ENCODE peak calls at places on chromosomes 13 and 19, in five cellular contexts. One of them, this sample, is unnamed.

GRCh38 chr19:35595928-35596327 is 10.0 kb downstream of the PMIS2 start:
- DNase-seq in foreskin fibroblast: no peak
- DNase-seq in small intestine: no peak
- DNase-seq in AG10803: no peak
- DNase-seq in fibroblast of the aortic adventitia: no peak
- DNase-seq in this sample: no peak

GRCh38 chr13:45082964-45083363 is 37.3 kb upstream of the GTF2F2 start:
- DNase-seq in foreskin fibroblast: peak
- DNase-seq in small intestine: no peak
- DNase-seq in AG10803: peak
- DNase-seq in fibroblast of the aortic adventitia: peak
- DNase-seq in this sample: no peak

GRCh38 chr13:76570485-76570884 is 315.7 kb downstream of the KCTD12 start:
- DNase-seq in foreskin fibroblast: no peak
- DNase-seq in small intestine: no peak
- DNase-seq in AG10803: no peak
- DNase-seq in fibroblast of the aortic adventitia: no peak
- DNase-seq in this sample: no peak

GRCh38 chr19:5341448-5341820 is 822 bp upstream of the PTPRS start:
- DNase-seq in foreskin fibroblast: no peak
- DNase-seq in small intestine: no peak
- DNase-seq in AG10803: no peak
- DNase-seq in fibroblast of the aortic adventitia: no peak
- DNase-seq in this sample: no peak

GRCh38 chr19:29054886-29055675 is 157.9 kb downstream of the UQCRFS1 start:
- DNase-seq in foreskin fibroblast: no peak
- DNase-seq in small intestine: no peak
- DNase-seq in AG10803: no peak
- DNase-seq in fibroblast of the aortic adventitia: peak
- DNase-seq in this sample: no peak

GRCh38 chr13:26074706-26075105 is 22.9 kb upstream of the SHISA2 start:
- DNase-seq in foreskin fibroblast: no peak
- DNase-seq in small intestine: no peak
- DNase-seq in AG10803: peak
- DNase-seq in fibroblast of the aortic adventitia: peak
- DNase-seq in this sample: no peak

GRCh38 chr13:107600986-107601385 is 614.4 kb downstream of the LIG4 start:
- DNase-seq in foreskin fibroblast: no peak
- DNase-seq in small intestine: no peak
- DNase-seq in AG10803: no peak
- DNase-seq in fibroblast of the aortic adventitia: no peak
- DNase-seq in this sample: no peak

GRCh38 chr13:77580748-77581147 is 45.2 kb downstream of the SCEL start:
- DNase-seq in foreskin fibroblast: no peak
- DNase-seq in small intestine: no peak
- DNase-seq in AG10803: no peak
- DNase-seq in fibroblast of the aortic adventitia: no peak
- DNase-seq in this sample: no peak

DNA sequence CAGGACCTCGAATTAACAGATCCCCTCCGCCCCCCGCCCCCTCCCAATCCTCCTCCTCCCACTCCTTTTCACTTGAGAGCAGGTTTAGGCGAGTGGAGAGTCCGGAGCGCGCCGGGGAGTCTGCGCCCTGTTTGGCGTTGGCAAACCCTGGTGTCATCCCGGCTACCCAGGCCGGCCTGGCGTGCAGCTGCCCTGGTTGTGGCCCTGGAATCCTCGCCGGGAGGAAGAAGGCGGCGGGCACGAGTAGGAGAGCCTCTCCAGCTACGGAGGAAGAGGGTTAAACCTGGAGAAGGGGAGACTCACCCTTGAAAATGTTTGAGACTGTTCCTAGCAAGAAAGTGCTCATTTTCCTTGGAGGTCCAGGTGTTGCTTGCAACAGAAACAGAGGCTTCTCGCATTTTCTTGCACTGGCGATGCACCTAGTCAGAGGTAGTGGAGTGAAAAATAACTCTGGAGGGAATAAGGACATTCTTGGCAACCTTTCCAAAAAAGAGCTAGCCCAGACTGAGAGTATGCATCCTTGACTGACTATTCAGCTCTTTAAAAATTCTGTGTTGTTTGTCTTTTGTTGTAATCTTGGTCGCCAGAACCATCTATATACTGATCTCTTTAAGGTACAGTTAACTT is 1.3 kb upstream of the SOX21 start:
- DNase-seq in foreskin fibroblast: no peak
- DNase-seq in small intestine: no peak
- DNase-seq in AG10803: no peak
- DNase-seq in fibroblast of the aortic adventitia: no peak
- DNase-seq in this sample: no peak
- H3K4me3 ChIP-seq in foreskin fibroblast: no peak
- H3K4me3 ChIP-seq in small intestine: no peak
- H3K4me3 ChIP-seq in AG10803: no peak
- H3K4me3 ChIP-seq in fibroblast of the aortic adventitia: no peak
- H3K4me3 ChIP-seq in this sample: no peak

GRCh38 chr19:37719927-37720265 is 335 bp upstream of the ZNF607 start:
- DNase-seq in foreskin fibroblast: no peak
- DNase-seq in small intestine: no peak
- DNase-seq in AG10803: no peak
- DNase-seq in fibroblast of the aortic adventitia: no peak
- DNase-seq in this sample: no peak

GRCh38 chr19:37716140-37716539 is 3.4 kb downstream of the ZNF607 start:
- DNase-seq in foreskin fibroblast: no peak
- DNase-seq in small intestine: no peak
- DNase-seq in AG10803: no peak
- DNase-seq in fibroblast of the aortic adventitia: no peak
- DNase-seq in this sample: no peak

GRCh38 chr19:37719111-37719926 is at the start of gene ZNF607:
- DNase-seq in foreskin fibroblast: peak
- DNase-seq in small intestine: peak
- DNase-seq in AG10803: peak
- DNase-seq in fibroblast of the aortic adventitia: peak
- DNase-seq in this sample: peak

DNA sequence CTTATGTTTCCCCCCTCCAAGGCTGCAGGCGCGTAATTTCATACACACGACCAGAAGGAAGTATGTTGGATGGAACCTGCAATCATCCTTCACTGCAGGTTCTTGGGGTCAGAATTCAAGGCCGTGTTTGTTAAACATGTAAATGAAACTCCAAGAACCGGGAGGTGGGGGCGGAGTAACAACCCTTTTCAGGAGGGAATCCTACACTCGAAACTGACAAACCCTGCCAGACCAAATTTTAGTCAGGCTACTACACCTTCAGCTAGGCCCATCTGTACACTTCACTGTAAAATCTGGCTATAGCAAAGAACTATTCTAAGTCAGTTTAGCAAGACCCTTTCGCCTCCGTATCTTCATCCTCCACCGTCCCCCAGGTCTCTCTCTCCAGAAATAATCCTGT is 1.2 kb downstream of the ZNF607 start:
- DNase-seq in foreskin fibroblast: no peak
- DNase-seq in small intestine: peak
- DNase-seq in AG10803: no peak
- DNase-seq in fibroblast of the aortic adventitia: no peak
- DNase-seq in this sample: no peak
- H3K4me3 ChIP-seq in foreskin fibroblast: peak
- H3K4me3 ChIP-seq in small intestine: peak
- H3K4me3 ChIP-seq in AG10803: peak
- H3K4me3 ChIP-seq in fibroblast of the aortic adventitia: peak
- H3K4me3 ChIP-seq in this sample: peak

GRCh38 chr19:7787602-7788177 is 24.6 kb downstream of the CLEC4M start:
- DNase-seq in foreskin fibroblast: no peak
- DNase-seq in small intestine: no peak
- DNase-seq in AG10803: no peak
- DNase-seq in fibroblast of the aortic adventitia: no peak
- DNase-seq in this sample: no peak

GRCh38 chr19:7788178-7788932 is 25.3 kb downstream of the CLEC4M start:
- DNase-seq in foreskin fibroblast: no peak
- DNase-seq in small intestine: no peak
- DNase-seq in AG10803: no peak
- DNase-seq in fibroblast of the aortic adventitia: no peak
- DNase-seq in this sample: no peak

GRCh38 chr19:7789447-7789846 is 26.4 kb downstream of the CLEC4M start:
- DNase-seq in foreskin fibroblast: no peak
- DNase-seq in small intestine: no peak
- DNase-seq in AG10803: no peak
- DNase-seq in fibroblast of the aortic adventitia: no peak
- DNase-seq in this sample: no peak

GRCh38 chr19:7790416-7790815 is 27.4 kb downstream of the CLEC4M start:
- DNase-seq in foreskin fibroblast: no peak
- DNase-seq in small intestine: no peak
- DNase-seq in AG10803: no peak
- DNase-seq in fibroblast of the aortic adventitia: no peak
- DNase-seq in this sample: no peak

GRCh38 chr19:7788933-7789323 is 25.9 kb downstream of the CLEC4M start:
- DNase-seq in foreskin fibroblast: no peak
- DNase-seq in small intestine: no peak
- DNase-seq in AG10803: no peak
- DNase-seq in fibroblast of the aortic adventitia: no peak
- DNase-seq in this sample: no peak
- H3K4me3 ChIP-seq in foreskin fibroblast: no peak
- H3K4me3 ChIP-seq in small intestine: no peak
- H3K4me3 ChIP-seq in AG10803: no peak
- H3K4me3 ChIP-seq in fibroblast of the aortic adventitia: no peak
- H3K4me3 ChIP-seq in this sample: no peak

GRCh38 chr19:55673889-55674288 is 1.1 kb upstream of the EPN1 start:
- DNase-seq in foreskin fibroblast: no peak
- DNase-seq in small intestine: no peak
- DNase-seq in AG10803: no peak
- DNase-seq in fibroblast of the aortic adventitia: no peak
- DNase-seq in this sample: no peak
- H3K4me3 ChIP-seq in foreskin fibroblast: no peak
- H3K4me3 ChIP-seq in small intestine: no peak
- H3K4me3 ChIP-seq in AG10803: peak
- H3K4me3 ChIP-seq in fibroblast of the aortic adventitia: no peak
- H3K4me3 ChIP-seq in this sample: no peak

DNA sequence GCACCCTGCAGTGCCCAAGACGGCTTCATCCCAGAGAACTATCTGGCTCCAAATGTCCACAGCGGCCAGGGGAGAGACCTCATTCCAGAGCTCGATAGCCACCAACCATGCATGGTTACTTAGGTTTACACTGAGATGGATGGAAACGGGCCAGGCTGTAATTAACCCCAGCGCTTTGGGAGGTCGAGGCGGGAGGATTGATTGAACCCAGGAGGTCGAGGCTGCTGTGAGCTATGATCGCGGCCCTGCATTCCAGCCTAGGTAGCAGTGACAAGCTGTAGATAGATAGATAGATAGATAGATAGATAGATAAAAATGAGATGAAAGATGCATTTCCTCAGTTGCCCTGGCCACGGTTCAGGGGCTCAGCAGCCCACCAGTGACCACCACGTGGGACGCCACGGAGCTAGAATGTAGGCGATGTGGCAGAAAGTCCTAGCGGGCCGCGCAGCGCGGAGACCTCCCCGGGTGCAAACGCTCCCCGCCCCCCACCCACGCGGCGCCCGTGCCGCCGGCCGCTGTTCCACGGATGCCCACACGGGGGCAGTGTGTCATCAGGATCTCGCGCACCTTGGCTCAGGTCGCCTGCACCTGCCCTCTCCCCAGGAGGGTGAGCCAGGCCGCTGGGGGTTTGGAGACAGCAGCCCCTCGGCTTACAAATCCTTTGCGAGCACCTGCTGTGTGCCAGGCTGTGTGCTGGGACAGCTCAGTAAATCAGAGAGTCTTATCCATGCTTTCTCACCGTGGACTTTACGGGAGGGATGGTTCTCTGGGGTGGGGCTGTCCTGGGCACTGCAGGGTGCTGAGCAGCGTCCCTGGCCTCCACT is 13.5 kb upstream of the TLE5 start:
- DNase-seq in foreskin fibroblast: no peak
- DNase-seq in small intestine: peak
- DNase-seq in AG10803: no peak
- DNase-seq in fibroblast of the aortic adventitia: no peak
- DNase-seq in this sample: no peak
- H3K4me3 ChIP-seq in foreskin fibroblast: peak
- H3K4me3 ChIP-seq in small intestine: no peak
- H3K4me3 ChIP-seq in AG10803: peak
- H3K4me3 ChIP-seq in fibroblast of the aortic adventitia: peak
- H3K4me3 ChIP-seq in this sample: no peak

DNA sequence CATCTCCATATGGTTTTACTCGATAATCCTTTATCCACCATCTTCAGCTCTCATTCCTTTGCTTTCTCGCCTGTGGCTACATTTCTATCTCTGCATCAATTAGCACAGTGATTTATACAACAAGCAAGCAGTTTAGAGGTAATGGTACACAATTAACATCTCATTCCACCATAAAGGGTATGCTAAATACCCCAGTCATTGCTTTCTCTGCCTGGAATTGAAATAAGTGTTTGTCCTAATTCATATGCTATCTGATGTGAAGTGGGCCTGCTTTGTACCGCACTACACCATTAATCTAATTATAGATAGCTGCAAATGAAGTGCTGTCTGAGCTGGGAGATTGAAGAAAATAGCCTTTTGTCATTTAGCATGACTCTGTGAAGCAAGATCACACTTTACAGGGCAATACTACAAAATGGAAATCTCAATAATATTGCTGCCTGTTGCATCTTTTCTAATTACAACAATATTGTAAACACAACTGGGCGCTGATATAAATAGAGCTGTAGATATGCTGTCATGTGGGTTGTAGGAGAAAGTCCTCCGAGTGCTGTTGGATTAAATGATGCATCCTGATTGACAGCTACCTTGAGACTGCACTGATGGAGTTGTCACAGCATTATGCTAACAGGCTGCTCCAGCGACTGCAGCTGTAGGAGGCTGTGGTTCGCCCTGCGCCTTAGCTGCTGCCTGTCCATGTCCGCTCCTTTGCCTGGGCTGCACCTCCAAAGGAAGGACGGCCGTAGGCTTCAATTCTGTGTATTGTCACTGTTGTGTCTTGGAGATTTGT is 78.2 kb downstream of the GGACT start:
- DNase-seq in foreskin fibroblast: no peak
- DNase-seq in small intestine: no peak
- DNase-seq in AG10803: no peak
- DNase-seq in fibroblast of the aortic adventitia: no peak
- DNase-seq in this sample: no peak
- H3K4me3 ChIP-seq in foreskin fibroblast: no peak
- H3K4me3 ChIP-seq in small intestine: no peak
- H3K4me3 ChIP-seq in AG10803: no peak
- H3K4me3 ChIP-seq in fibroblast of the aortic adventitia: no peak
- H3K4me3 ChIP-seq in this sample: no peak

GRCh38 chr13:21632196-21632595 is 28.2 kb upstream of the MICU2 start:
- DNase-seq in foreskin fibroblast: no peak
- DNase-seq in small intestine: no peak
- DNase-seq in AG10803: no peak
- DNase-seq in fibroblast of the aortic adventitia: no peak
- DNase-seq in this sample: no peak

GRCh38 chr13:21638319-21639282 is 32.3 kb upstream of the FGF9 start:
- DNase-seq in foreskin fibroblast: peak
- DNase-seq in small intestine: peak
- DNase-seq in AG10803: peak
- DNase-seq in fibroblast of the aortic adventitia: peak
- DNase-seq in this sample: no peak

GRCh38 chr13:21641629-21642028 is 29.2 kb upstream of the FGF9 start:
- DNase-seq in foreskin fibroblast: no peak
- DNase-seq in small intestine: no peak
- DNase-seq in AG10803: no peak
- DNase-seq in fibroblast of the aortic adventitia: no peak
- DNase-seq in this sample: no peak

GRCh38 chr13:21639604-21640003 is 31.3 kb upstream of the FGF9 start:
- DNase-seq in foreskin fibroblast: no peak
- DNase-seq in small intestine: no peak
- DNase-seq in AG10803: no peak
- DNase-seq in fibroblast of the aortic adventitia: no peak
- DNase-seq in this sample: no peak

GRCh38 chr13:21637296-21637695 is 33.3 kb upstream of the MICU2 start:
- DNase-seq in foreskin fibroblast: no peak
- DNase-seq in small intestine: peak
- DNase-seq in AG10803: no peak
- DNase-seq in fibroblast of the aortic adventitia: peak
- DNase-seq in this sample: no peak
- H3K4me3 ChIP-seq in foreskin fibroblast: no peak
- H3K4me3 ChIP-seq in small intestine: no peak
- H3K4me3 ChIP-seq in AG10803: no peak
- H3K4me3 ChIP-seq in fibroblast of the aortic adventitia: no peak
- H3K4me3 ChIP-seq in this sample: no peak

This sample was measured in heart left ventricle.